ENCODE peak calls at places on chromosome 9, in ten cellular contexts. Q is CD4-positive, alpha-beta T cell; D is spleen; X is endodermal cell; R is cardiac muscle cell; Z is pancreas; K is IMR-90; M is foreskin keratinocyte; J is bronchial epithelial cell; T is neural progenitor cell. S is an unnamed sample.

GRCh38 chr9:131082774-131083512 is 13.4 kb upstream of the AIF1L start:
- DNase-seq in Q (no peak), D (no peak), X (no peak), R (no peak), Z (no peak), K (no peak), M (no peak), J (no peak), T (no peak), S (no peak)

GRCh38 chr9:130904070-130905044 is 7.7 kb upstream of the QRFP start:
- DNase-seq in Q (no peak), D (no peak), X (no peak), R (no peak), Z (no peak), K (no peak), M (no peak), J (no peak), T (no peak), S (no peak)

GRCh38 chr9:109043578-109043977 is 30.3 kb upstream of the CTNNAL1 start:
- DNase-seq in Q (no peak), D (no peak), X (no peak), R (no peak), Z (no peak), K (no peak), M (no peak), J (no peak), T (no peak), S (no peak)

GRCh38 chr9:110978516-110978915 is 59.8 kb downstream of the LPAR1 start:
- DNase-seq in Q (no peak), D (no peak), X (no peak), R (no peak), Z (no peak), K (no peak), M (no peak), J (no peak), T (no peak), S (no peak)

GRCh38 chr9:136352682-136353081 is 10.9 kb downstream of the DNLZ start:
- DNase-seq in Q (no peak), D (no peak), X (no peak), R (no peak), Z (no peak), K (no peak), M (no peak), J (no peak), T (no peak), S (no peak)

GRCh38 chr9:16828335-16829281 is 41.9 kb downstream of the BNC2 start:
- DNase-seq in Q (no peak), D (no peak), X (peak), R (peak), Z (peak), K (peak), M (no peak), J (peak), T (peak), S (no peak)

GRCh38 chr9:86801246-86801645 is 146.1 kb downstream of the GAS1 start:
- DNase-seq in Q (no peak), D (no peak), X (no peak), R (no peak), Z (peak), K (peak), M (no peak), J (no peak), T (no peak), S (no peak)

GRCh38 chr9:100082786-100083185 is 16.0 kb downstream of the ERP44 start:
- DNase-seq in Q (no peak), D (no peak), X (no peak), R (no peak), Z (no peak), K (peak), M (no peak), J (peak), T (no peak), S (no peak)

GRCh38 chr9:117304613-117305012 is 110.2 kb downstream of the ASTN2 start:
- DNase-seq in Q (no peak), D (no peak), X (no peak), R (no peak), Z (no peak), K (no peak), M (no peak), J (no peak), T (no peak), S (no peak)

GRCh38 chr9:137035937-137036336 is 4.0 kb upstream of the FUT7 start:
- DNase-seq in Q (no peak), D (no peak), X (no peak), R (no peak), Z (no peak), K (no peak), M (no peak), J (no peak), T (no peak), S (no peak)

GRCh38 chr9:74630228-74630627 is 133.1 kb downstream of the RORB start:
- DNase-seq in Q (no peak), D (no peak), X (no peak), R (no peak), Z (no peak), K (no peak), M (no peak), J (no peak), T (no peak), S (no peak)

GRCh38 chr9:136946893-136947891 is 2.1 kb downstream of the C8G start:
- DNase-seq in Q (no peak), D (peak), X (no peak), R (no peak), Z (no peak), K (no peak), M (no peak), J (no peak), T (no peak), S (no peak)

GRCh38 chr9:117120061-117120460 is 294.8 kb downstream of the ASTN2 start:
- DNase-seq in Q (no peak), D (no peak), X (no peak), R (no peak), Z (no peak), K (no peak), M (peak), J (peak), T (no peak), S (no peak)

GRCh38 chr9:121884057-121884512 is 209.0 kb downstream of the TTLL11 start:
- DNase-seq in Q (no peak), D (no peak), X (peak), R (no peak), Z (no peak), K (no peak), M (no peak), J (no peak), T (peak), S (no peak)

GRCh38 chr9:128339761-128340690 is at the start of gene SLC27A4:
- DNase-seq in Q (peak), D (peak), X (peak), R (peak), Z (peak), K (peak), M (peak), J (peak), T (peak), S (peak)

GRCh38 chr9:81394816-81395215 is 294.5 kb downstream of the TLE1 start:
- DNase-seq in Q (no peak), D (no peak), X (no peak), R (no peak), Z (no peak), K (no peak), M (no peak), J (no peak), T (no peak), S (no peak)

GRCh38 chr9:103183569-103184191 is 188.5 kb downstream of the CYLC2 start:
- DNase-seq in Q (no peak), D (no peak), X (no peak), R (no peak), Z (peak), K (no peak), M (peak), J (peak), T (no peak), S (no peak)

GRCh38 chr9:3447143-3447542 is 78.7 kb downstream of the RFX3 start:
- DNase-seq in Q (no peak), D (no peak), X (no peak), R (no peak), Z (no peak), K (no peak), M (no peak), J (no peak), T (no peak), S (no peak)
- TF ChIP-seq CTCF in Q (no peak), D (no peak), X (no peak), R (no peak), Z (no peak), K (no peak), M (no peak), J (no peak), T (no peak), S (no peak)

GRCh38 chr9:32587901-32588300 is 14.9 kb upstream of the NDUFB6 start:
- DNase-seq in Q (no peak), D (no peak), X (no peak), R (no peak), Z (no peak), K (peak), M (peak), J (peak), T (no peak), S (no peak)

GRCh38 chr9:32584784-32585183 is 11.8 kb upstream of the NDUFB6 start:
- DNase-seq in Q (no peak), D (no peak), X (no peak), R (no peak), Z (no peak), K (peak), M (no peak), J (no peak), T (no peak), S (no peak)

GRCh38 chr9:32590476-32590875 is 17.5 kb upstream of the NDUFB6 start:
- DNase-seq in Q (no peak), D (no peak), X (no peak), R (no peak), Z (no peak), K (no peak), M (no peak), J (no peak), T (no peak), S (no peak)

GRCh38 chr9:32590898-32591297 is 17.9 kb upstream of the NDUFB6 start:
- DNase-seq in Q (no peak), D (no peak), X (no peak), R (no peak), Z (no peak), K (no peak), M (peak), J (peak), T (no peak), S (no peak)

GRCh38 chr9:32589083-32589713 is 16.2 kb upstream of the NDUFB6 start:
- DNase-seq in Q (no peak), D (no peak), X (no peak), R (peak), Z (no peak), K (peak), M (no peak), J (peak), T (peak), S (no peak)
- TF ChIP-seq CTCF in Q (peak), D (peak), X (peak), R (peak), Z (no peak), K (peak), M (peak), J (peak), T (peak), S (no peak)

DNA sequence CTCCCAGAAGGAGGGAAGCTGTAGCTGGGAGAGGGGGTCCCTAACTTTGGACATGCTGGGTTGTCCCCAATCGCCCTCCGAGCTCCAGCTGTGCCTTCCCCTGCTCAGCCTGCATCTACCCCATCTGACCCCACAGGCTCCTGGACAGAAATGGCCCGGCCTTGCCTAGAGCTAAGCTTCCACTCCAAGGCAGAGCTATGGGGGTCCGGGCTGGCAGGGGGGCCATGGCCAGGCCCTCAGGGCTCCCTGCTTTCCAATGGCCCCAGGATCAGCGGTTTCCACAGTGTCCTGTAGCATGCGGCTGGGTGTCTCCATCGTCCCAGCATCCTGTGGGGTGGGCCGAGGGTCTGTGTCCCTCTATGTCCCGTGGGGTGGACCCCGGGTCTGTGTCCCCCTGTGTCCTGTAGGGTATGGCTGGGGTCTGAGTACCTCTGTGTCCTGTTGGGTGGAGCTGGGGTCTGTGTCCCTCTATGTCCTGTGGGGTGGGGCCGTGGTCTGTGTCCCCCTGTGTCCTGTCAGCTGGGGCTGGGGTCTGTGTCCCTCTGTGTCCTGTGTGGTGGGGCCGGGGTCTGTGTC is 130.6 kb downstream of the RXRA start:
- DNase-seq in Q (no peak), D (peak), X (no peak), R (no peak), Z (no peak), K (no peak), M (no peak), J (no peak), T (no peak), S (no peak)
- TF ChIP-seq CTCF in Q (no peak), D (no peak), X (no peak), R (no peak), Z (no peak), K (no peak), M (no peak), J (no peak), T (no peak), S (no peak)

DNA sequence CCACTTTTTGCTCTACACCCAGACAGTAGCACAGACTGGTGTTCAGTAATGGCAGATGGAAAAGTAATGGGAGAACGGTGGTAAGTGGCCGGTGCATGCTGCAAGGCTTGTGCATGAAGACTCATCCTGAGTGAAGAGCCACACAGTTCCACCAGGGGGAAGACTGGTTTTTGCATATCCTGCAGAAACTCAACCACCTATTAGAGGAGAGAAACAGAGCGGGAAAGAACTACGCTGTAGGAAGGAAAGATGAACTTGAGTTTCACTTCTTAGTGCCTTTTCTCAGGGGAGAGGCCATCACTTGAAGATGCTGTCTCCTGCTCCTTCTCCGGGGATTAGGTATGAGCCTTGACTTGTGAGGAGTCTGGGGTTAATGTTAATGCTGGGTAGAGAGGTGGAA is 9.4 kb upstream of the PRSS3 start:
- DNase-seq in Q (no peak), D (no peak), X (no peak), R (no peak), Z (no peak), K (peak), M (no peak), J (no peak), T (peak), S (no peak)
- TF ChIP-seq CTCF in Q (no peak), D (no peak), X (peak), R (peak), Z (peak), K (peak), M (peak), J (peak), T (peak), S (no peak)

GRCh38 chr9:5450360-5451051 is at the start of gene CD274:
- DNase-seq in Q (peak), D (peak), X (peak), R (peak), Z (peak), K (peak), M (peak), J (peak), T (peak), S (peak)
- TF ChIP-seq CTCF in Q (peak), D (peak), X (peak), R (peak), Z (no peak), K (peak), M (peak), J (peak), T (peak), S (peak)

GRCh38 chr9:134809296-134809695 is 71.3 kb upstream of the FCN2 start:
- DNase-seq in Q (no peak), D (no peak), X (no peak), R (no peak), Z (no peak), K (no peak), M (no peak), J (no peak), T (no peak), S (no peak)

GRCh38 chr9:134813841-134814240 is 66.8 kb upstream of the FCN2 start:
- DNase-seq in Q (no peak), D (no peak), X (no peak), R (no peak), Z (no peak), K (no peak), M (no peak), J (no peak), T (no peak), S (no peak)

GRCh38 chr9:134811079-134811672 is 69.4 kb upstream of the FCN2 start:
- DNase-seq in Q (no peak), D (no peak), X (no peak), R (no peak), Z (no peak), K (no peak), M (no peak), J (no peak), T (no peak), S (no peak)

GRCh38 chr9:134814598-134815215 is 65.9 kb upstream of the FCN2 start:
- DNase-seq in Q (no peak), D (no peak), X (no peak), R (no peak), Z (no peak), K (peak), M (no peak), J (no peak), T (no peak), S (no peak)

DNA sequence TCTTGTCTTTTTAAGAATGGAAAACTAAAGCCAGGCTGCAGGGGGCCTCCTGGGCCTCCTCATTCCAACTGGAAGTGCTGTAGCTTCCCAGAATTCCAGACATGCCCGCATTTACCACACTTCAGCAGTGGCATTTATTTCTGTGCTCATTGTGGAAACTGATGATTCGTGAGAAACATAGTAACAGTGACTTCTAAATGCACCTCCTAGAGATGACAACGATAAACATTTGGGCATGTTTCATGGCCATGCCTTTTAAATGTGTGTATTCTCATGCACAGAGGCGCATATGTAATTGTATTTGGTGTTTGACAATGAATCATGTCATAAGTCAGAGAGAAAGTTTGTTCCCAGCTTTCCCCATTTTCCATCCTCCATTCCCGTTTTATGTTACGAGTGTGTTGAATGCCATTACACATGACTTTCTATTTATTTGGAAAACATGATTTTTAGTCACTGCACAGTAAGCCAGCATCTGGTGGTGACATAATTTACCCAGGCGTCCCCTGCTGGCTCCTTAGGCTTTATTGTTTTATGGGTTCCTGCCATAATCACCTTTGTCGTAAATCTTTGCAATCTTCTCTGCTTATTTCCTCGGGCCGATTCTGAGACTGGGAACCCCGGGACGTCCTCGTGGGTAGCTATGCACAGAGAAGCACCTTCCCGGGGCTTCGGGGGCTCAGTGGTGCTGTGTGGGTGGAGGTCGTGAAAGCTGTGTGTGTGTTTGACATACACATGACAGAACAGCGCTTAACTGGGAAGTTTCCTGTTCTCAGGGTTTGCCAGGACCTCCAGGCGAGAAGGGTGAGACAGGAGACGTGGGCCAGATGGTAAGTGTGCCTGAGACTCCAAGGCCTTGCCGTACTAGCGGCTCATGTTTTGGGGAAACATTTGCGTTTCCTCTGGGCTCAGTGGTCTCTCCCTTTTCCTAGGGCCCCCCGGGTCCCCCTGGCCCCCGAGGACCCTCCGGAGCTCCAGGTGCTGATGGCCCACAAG is 68.6 kb upstream of the FCN2 start:
- DNase-seq in Q (no peak), D (no peak), X (peak), R (no peak), Z (no peak), K (peak), M (no peak), J (no peak), T (peak), S (no peak)
- TF ChIP-seq CTCF in Q (no peak), D (no peak), X (peak), R (no peak), Z (no peak), K (peak), M (no peak), J (no peak), T (peak), S (no peak)

GRCh38 chr9:114898741-114899140 is 31.6 kb downstream of the TNFSF8 start:
- DNase-seq in Q (peak), D (peak), X (no peak), R (no peak), Z (no peak), K (no peak), M (no peak), J (no peak), T (no peak), S (peak)
- TF ChIP-seq CTCF in Q (no peak), D (no peak), X (no peak), R (no peak), Z (no peak), K (no peak), M (no peak), J (no peak), T (no peak), S (no peak)

DNA sequence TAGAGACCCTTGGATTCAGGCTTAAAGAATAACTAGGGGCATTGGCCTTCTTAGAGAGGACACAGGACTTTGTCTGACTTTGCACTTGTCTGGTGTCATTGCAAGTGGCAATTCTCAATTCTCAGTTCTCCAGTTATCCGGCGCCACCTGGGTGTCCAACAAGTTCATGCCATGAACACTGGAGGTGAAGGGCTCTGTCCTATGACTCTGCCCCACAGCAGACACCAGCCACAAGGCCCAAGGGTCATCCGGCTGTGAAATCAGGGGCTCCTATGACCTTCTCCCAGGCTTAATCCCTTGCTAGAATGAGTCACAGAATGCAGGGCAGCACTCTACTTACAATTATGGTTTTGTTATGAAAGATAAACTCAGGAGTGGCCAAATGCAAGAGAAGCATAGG is 391.9 kb downstream of the GADD45G start:
- DNase-seq in Q (no peak), D (no peak), X (no peak), R (no peak), Z (no peak), K (no peak), M (no peak), J (no peak), T (no peak), S (no peak)
- TF ChIP-seq CTCF in Q (no peak), D (no peak), X (no peak), R (peak), Z (no peak), K (no peak), M (peak), J (no peak), T (no peak), S (no peak)

S was measured in natural killer cell.